ENCODE peak calls at places on chromosomes 3 and 15, in four cellular contexts. One of them, this sample, is unnamed.

GRCh38 chr3:187291001-187291511 is 481 bp downstream of the MASP1 start:
- DNase-seq in A673: no peak
- DNase-seq in tibial artery: no peak
- DNase-seq in kidney: no peak
- DNase-seq in this sample: no peak

GRCh38 chr15:65209701-65210643 is 1.3 kb downstream of the CILP start:
- DNase-seq in A673: no peak
- DNase-seq in tibial artery: no peak
- DNase-seq in kidney: peak; percentile 79
- DNase-seq in this sample: no peak

GRCh38 chr15:61753018-61753710 is 307.1 kb downstream of the VPS13C start:
- DNase-seq in A673: no peak
- DNase-seq in tibial artery: no peak
- DNase-seq in kidney: no peak
- DNase-seq in this sample: no peak

GRCh38 chr15:64521726-64522164 is 61.4 kb downstream of the ZNF609 start:
- DNase-seq in A673: peak; percentile 86
- DNase-seq in tibial artery: peak; percentile 47
- DNase-seq in kidney: no peak
- DNase-seq in this sample: no peak

GRCh38 chr3:128345195-128345594 is 121.5 kb downstream of the DNAJB8 start:
- DNase-seq in A673: no peak
- DNase-seq in tibial artery: no peak
- DNase-seq in kidney: no peak
- DNase-seq in this sample: no peak

GRCh38 chr15:38474155-38474757 is 20.3 kb downstream of the FAM98B start:
- DNase-seq in A673: peak; percentile 51
- DNase-seq in tibial artery: no peak
- DNase-seq in kidney: no peak
- DNase-seq in this sample: peak; percentile 38

GRCh38 chr3:74613566-74613965 is 893 bp downstream of the CNTN3 start:
- DNase-seq in A673: no peak
- DNase-seq in tibial artery: no peak
- DNase-seq in kidney: no peak
- DNase-seq in this sample: no peak

GRCh38 chr3:40615916-40616315 is 91.2 kb downstream of the ZNF621 start:
- DNase-seq in A673: no peak
- DNase-seq in tibial artery: no peak
- DNase-seq in kidney: no peak
- DNase-seq in this sample: no peak

GRCh38 chr3:57735405-57735804 is 20.7 kb upstream of the SLMAP start:
- DNase-seq in A673: no peak
- DNase-seq in tibial artery: no peak
- DNase-seq in kidney: no peak
- DNase-seq in this sample: no peak

GRCh38 chr15:73225358-73226015 is 143.3 kb downstream of the HCN4 start:
- DNase-seq in A673: no peak
- DNase-seq in tibial artery: no peak
- DNase-seq in kidney: no peak
- DNase-seq in this sample: no peak

GRCh38 chr3:22161315-22161714 is 410.3 kb upstream of the ZNF385D start:
- DNase-seq in A673: no peak
- DNase-seq in tibial artery: no peak
- DNase-seq in kidney: no peak
- DNase-seq in this sample: no peak

DNA sequence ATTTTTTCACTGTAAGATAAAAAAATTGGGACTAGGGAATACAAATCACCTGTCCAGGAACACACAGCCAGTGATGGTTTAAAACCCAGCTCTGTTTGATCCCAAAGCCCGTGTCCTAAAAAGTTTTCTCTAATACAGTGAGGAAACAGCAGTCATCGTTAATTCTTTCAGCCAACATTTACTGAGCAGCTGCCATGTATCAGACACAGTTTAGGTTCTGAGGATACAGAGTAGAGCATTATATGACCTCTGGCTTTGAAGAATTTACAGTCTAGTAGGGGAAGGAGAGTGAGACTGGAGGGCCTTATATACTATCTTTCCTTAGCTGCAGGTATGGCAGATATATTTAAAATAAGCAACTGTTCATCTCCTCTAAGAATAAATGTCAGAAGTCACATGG is 82.7 kb downstream of the KCNMB2 start:
- DNase-seq in A673: no peak
- DNase-seq in tibial artery: no peak
- DNase-seq in kidney: no peak
- DNase-seq in this sample: no peak
- H3K4me3 ChIP-seq in A673: no peak overlapping the region
- H3K4me3 ChIP-seq in tibial artery: no peak overlapping the region
- H3K4me3 ChIP-seq in kidney: no peak overlapping the region
- H3K4me3 ChIP-seq in this sample: no peak overlapping the region

GRCh38 chr3:124698030-124698770 is 32.1 kb upstream of the UMPS start:
- DNase-seq in A673: no peak
- DNase-seq in tibial artery: no peak
- DNase-seq in kidney: no peak
- DNase-seq in this sample: no peak
- H3K4me3 ChIP-seq in A673: no peak overlapping the region
- H3K4me3 ChIP-seq in tibial artery: no peak overlapping the region
- H3K4me3 ChIP-seq in kidney: no peak overlapping the region
- H3K4me3 ChIP-seq in this sample: no peak overlapping the region

GRCh38 chr15:68114840-68115239 is 60.7 kb downstream of the PIAS1 start:
- DNase-seq in A673: no peak
- DNase-seq in tibial artery: no peak
- DNase-seq in kidney: no peak
- DNase-seq in this sample: no peak
- H3K4me3 ChIP-seq in A673: peak overlapping the region; percentile 27
- H3K4me3 ChIP-seq in tibial artery: peak overlapping the region; percentile 28
- H3K4me3 ChIP-seq in kidney: peak overlapping the region; percentile 44
- H3K4me3 ChIP-seq in this sample: no peak overlapping the region

GRCh38 chr15:59199775-59200465 is 6.7 kb upstream of the LDHAL6B start:
- DNase-seq in A673: peak; percentile 63
- DNase-seq in tibial artery: peak; percentile 29
- DNase-seq in kidney: no peak
- DNase-seq in this sample: no peak
- H3K4me3 ChIP-seq in A673: no peak overlapping the region
- H3K4me3 ChIP-seq in tibial artery: no peak overlapping the region
- H3K4me3 ChIP-seq in kidney: no peak overlapping the region
- H3K4me3 ChIP-seq in this sample: no peak overlapping the region

GRCh38 chr15:96337354-96337990 is 7.0 kb downstream of the NR2F2 start:
- DNase-seq in A673: no peak
- DNase-seq in tibial artery: no peak
- DNase-seq in kidney: no peak
- DNase-seq in this sample: no peak
- H3K4me3 ChIP-seq in A673: peak overlapping the region; percentile 77
- H3K4me3 ChIP-seq in tibial artery: peak overlapping the region; percentile 97
- H3K4me3 ChIP-seq in kidney: peak overlapping the region; percentile 96
- H3K4me3 ChIP-seq in this sample: no peak overlapping the region

GRCh38 chr3:15781637-15782402 is 16.0 kb downstream of the ANKRD28 start:
- DNase-seq in A673: no peak
- DNase-seq in tibial artery: no peak
- DNase-seq in kidney: no peak
- DNase-seq in this sample: no peak
- H3K4me3 ChIP-seq in A673: no peak overlapping the region
- H3K4me3 ChIP-seq in tibial artery: no peak overlapping the region
- H3K4me3 ChIP-seq in kidney: no peak overlapping the region
- H3K4me3 ChIP-seq in this sample: no peak overlapping the region

DNA sequence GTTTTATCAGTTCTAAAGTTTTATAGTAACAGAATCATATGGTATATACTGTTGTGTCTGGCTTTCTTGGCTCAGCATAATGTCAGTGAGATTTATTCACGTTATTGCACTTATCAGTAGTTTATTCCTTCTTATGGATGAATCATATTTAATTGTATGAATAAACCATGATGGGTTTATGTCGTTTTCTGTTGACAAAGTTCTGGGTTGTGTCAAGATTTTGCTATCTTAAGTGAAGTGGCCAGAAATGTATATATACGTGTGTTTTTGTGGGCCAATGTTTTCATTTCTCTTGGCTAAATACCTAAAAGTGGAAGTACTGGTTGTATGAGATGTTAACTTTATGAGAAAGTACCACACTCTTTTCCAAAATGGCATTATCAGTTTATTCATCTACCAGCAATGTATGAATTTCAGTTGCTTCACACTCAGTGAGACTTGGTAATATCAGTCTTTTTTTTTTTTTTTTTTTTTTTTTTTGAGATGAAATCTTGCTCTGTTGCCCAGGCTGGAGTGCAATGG is 112.4 kb upstream of the DCBLD2 start:
- DNase-seq in A673: no peak
- DNase-seq in tibial artery: no peak
- DNase-seq in kidney: no peak
- DNase-seq in this sample: no peak
- H3K4me3 ChIP-seq in A673: no peak overlapping the region
- H3K4me3 ChIP-seq in tibial artery: no peak overlapping the region
- H3K4me3 ChIP-seq in kidney: no peak overlapping the region
- H3K4me3 ChIP-seq in this sample: no peak overlapping the region

GRCh38 chr15:76058714-76059319 is 968 bp upstream of the TMEM266 start:
- DNase-seq in A673: peak; percentile 54
- DNase-seq in tibial artery: no peak
- DNase-seq in kidney: no peak
- DNase-seq in this sample: peak; percentile 13
- H3K4me3 ChIP-seq in A673: peak overlapping the region; percentile 56
- H3K4me3 ChIP-seq in tibial artery: peak overlapping the region; percentile 45
- H3K4me3 ChIP-seq in kidney: peak overlapping the region; percentile 76
- H3K4me3 ChIP-seq in this sample: peak overlapping the region; percentile 71

This sample was measured in GM12864.